ENCODE peak calls at places on chromosomes 7 and 10, in ten cellular contexts. One of them, this sample, is unnamed.

GRCh38 chr10:113131611-113132330 is 181.7 kb downstream of the TCF7L2 start:
- DNase-seq in CD8-positive, alpha-beta memory T cell: no peak
- DNase-seq in astrocyte of the spinal cord: peak; percentile 43
- DNase-seq in heart left ventricle: no peak
- DNase-seq in GM23248: peak; percentile 93
- DNase-seq in cardiac muscle cell: no peak
- DNase-seq in bronchial epithelial cell: no peak
- DNase-seq in dorsolateral prefrontal cortex: no peak
- DNase-seq in endothelial cell of umbilical vein: peak; percentile 9
- DNase-seq in adrenal gland: no peak
- DNase-seq in this sample: peak; percentile 90

GRCh38 chr7:81462672-81463071 is 307.2 kb downstream of the HGF start:
- DNase-seq in bronchial epithelial cell: peak; percentile 82
- DNase-seq in cardiac muscle cell: no peak
- DNase-seq in CD8-positive, alpha-beta memory T cell: no peak
- DNase-seq in endothelial cell of umbilical vein: no peak
- DNase-seq in GM23248: peak; percentile 60
- DNase-seq in heart left ventricle: no peak
- DNase-seq in adrenal gland: no peak
- DNase-seq in dorsolateral prefrontal cortex: no peak
- DNase-seq in astrocyte of the spinal cord: peak; percentile 60
- DNase-seq in this sample: peak; percentile 78

GRCh38 chr7:28678421-28678965 is 266.2 kb downstream of the CREB5 start:
- DNase-seq in astrocyte of the spinal cord: peak; percentile 33
- DNase-seq in GM23248: no peak
- DNase-seq in dorsolateral prefrontal cortex: no peak
- DNase-seq in endothelial cell of umbilical vein: no peak
- DNase-seq in cardiac muscle cell: no peak
- DNase-seq in CD8-positive, alpha-beta memory T cell: no peak
- DNase-seq in bronchial epithelial cell: peak; percentile 18
- DNase-seq in adrenal gland: no peak
- DNase-seq in heart left ventricle: no peak
- DNase-seq in this sample: no peak

GRCh38 chr10:67926956-67927355 is 42.5 kb downstream of the SIRT1 start:
- DNase-seq in bronchial epithelial cell: no peak
- DNase-seq in heart left ventricle: no peak
- DNase-seq in adrenal gland: no peak
- DNase-seq in astrocyte of the spinal cord: no peak
- DNase-seq in endothelial cell of umbilical vein: no peak
- DNase-seq in CD8-positive, alpha-beta memory T cell: no peak
- DNase-seq in cardiac muscle cell: no peak
- DNase-seq in dorsolateral prefrontal cortex: no peak
- DNase-seq in GM23248: no peak
- DNase-seq in this sample: peak; percentile 32

GRCh38 chr10:25050402-25050801 is 34.0 kb downstream of the THNSL1 start:
- DNase-seq in dorsolateral prefrontal cortex: no peak
- DNase-seq in cardiac muscle cell: no peak
- DNase-seq in heart left ventricle: no peak
- DNase-seq in bronchial epithelial cell: no peak
- DNase-seq in GM23248: no peak
- DNase-seq in CD8-positive, alpha-beta memory T cell: no peak
- DNase-seq in astrocyte of the spinal cord: no peak
- DNase-seq in endothelial cell of umbilical vein: no peak
- DNase-seq in adrenal gland: no peak
- DNase-seq in this sample: peak; percentile 8

GRCh38 chr10:132867801-132868644 is 74.3 kb downstream of the CFAP46 start:
- DNase-seq in bronchial epithelial cell: no peak
- DNase-seq in dorsolateral prefrontal cortex: peak; percentile 16
- DNase-seq in CD8-positive, alpha-beta memory T cell: no peak
- DNase-seq in GM23248: no peak
- DNase-seq in adrenal gland: no peak
- DNase-seq in cardiac muscle cell: no peak
- DNase-seq in heart left ventricle: peak; percentile 19
- DNase-seq in endothelial cell of umbilical vein: no peak
- DNase-seq in astrocyte of the spinal cord: no peak
- DNase-seq in this sample: no peak

GRCh38 chr10:105952153-105952552 is 1212.4 kb downstream of the SORCS1 start:
- DNase-seq in astrocyte of the spinal cord: peak; percentile 40
- DNase-seq in dorsolateral prefrontal cortex: no peak
- DNase-seq in GM23248: peak; percentile 41
- DNase-seq in endothelial cell of umbilical vein: no peak
- DNase-seq in CD8-positive, alpha-beta memory T cell: no peak
- DNase-seq in adrenal gland: no peak
- DNase-seq in cardiac muscle cell: peak; percentile 77
- DNase-seq in bronchial epithelial cell: peak; percentile 81
- DNase-seq in heart left ventricle: no peak
- DNase-seq in this sample: peak; percentile 26

GRCh38 chr10:7955446-7955845 is 99.0 kb upstream of the GATA3 start:
- DNase-seq in adrenal gland: no peak
- DNase-seq in endothelial cell of umbilical vein: no peak
- DNase-seq in cardiac muscle cell: no peak
- DNase-seq in heart left ventricle: no peak
- DNase-seq in GM23248: peak; percentile 39
- DNase-seq in bronchial epithelial cell: no peak
- DNase-seq in astrocyte of the spinal cord: no peak
- DNase-seq in dorsolateral prefrontal cortex: no peak
- DNase-seq in CD8-positive, alpha-beta memory T cell: no peak
- DNase-seq in this sample: no peak

GRCh38 chr7:24722386-24723177 is 34.7 kb downstream of the GSDME start:
- DNase-seq in GM23248: peak; percentile 49
- DNase-seq in endothelial cell of umbilical vein: peak; percentile 36
- DNase-seq in CD8-positive, alpha-beta memory T cell: no peak
- DNase-seq in bronchial epithelial cell: no peak
- DNase-seq in cardiac muscle cell: peak; percentile 45
- DNase-seq in dorsolateral prefrontal cortex: no peak
- DNase-seq in adrenal gland: no peak
- DNase-seq in astrocyte of the spinal cord: peak; percentile 52
- DNase-seq in heart left ventricle: no peak
- DNase-seq in this sample: peak; percentile 36

GRCh38 chr7:136293841-136294391 is 316.8 kb upstream of the MTPN start:
- DNase-seq in adrenal gland: no peak
- DNase-seq in CD8-positive, alpha-beta memory T cell: no peak
- DNase-seq in astrocyte of the spinal cord: no peak
- DNase-seq in endothelial cell of umbilical vein: no peak
- DNase-seq in bronchial epithelial cell: no peak
- DNase-seq in dorsolateral prefrontal cortex: no peak
- DNase-seq in heart left ventricle: no peak
- DNase-seq in GM23248: no peak
- DNase-seq in cardiac muscle cell: no peak
- DNase-seq in this sample: no peak

GRCh38 chr10:70119623-70120022 is 13.0 kb downstream of the AIFM2 start:
- DNase-seq in GM23248: no peak
- DNase-seq in astrocyte of the spinal cord: no peak
- DNase-seq in CD8-positive, alpha-beta memory T cell: no peak
- DNase-seq in adrenal gland: no peak
- DNase-seq in bronchial epithelial cell: no peak
- DNase-seq in endothelial cell of umbilical vein: no peak
- DNase-seq in cardiac muscle cell: no peak
- DNase-seq in heart left ventricle: no peak
- DNase-seq in dorsolateral prefrontal cortex: no peak
- DNase-seq in this sample: no peak

GRCh38 chr10:34565934-34566333 is 249.2 kb downstream of the PARD3 start:
- DNase-seq in bronchial epithelial cell: no peak
- DNase-seq in CD8-positive, alpha-beta memory T cell: no peak
- DNase-seq in astrocyte of the spinal cord: peak; percentile 49
- DNase-seq in adrenal gland: no peak
- DNase-seq in heart left ventricle: no peak
- DNase-seq in endothelial cell of umbilical vein: no peak
- DNase-seq in GM23248: peak; percentile 47
- DNase-seq in cardiac muscle cell: no peak
- DNase-seq in dorsolateral prefrontal cortex: no peak
- DNase-seq in this sample: peak; percentile 84

GRCh38 chr7:43872401-43873165 is 3.3 kb upstream of the MRPS24 start:
- DNase-seq in dorsolateral prefrontal cortex: no peak
- DNase-seq in endothelial cell of umbilical vein: no peak
- DNase-seq in adrenal gland: peak; percentile 77
- DNase-seq in cardiac muscle cell: peak; percentile 7
- DNase-seq in heart left ventricle: peak; percentile 57
- DNase-seq in CD8-positive, alpha-beta memory T cell: no peak
- DNase-seq in astrocyte of the spinal cord: peak; percentile 66
- DNase-seq in GM23248: peak; percentile 98
- DNase-seq in bronchial epithelial cell: peak; percentile 82
- DNase-seq in this sample: peak; percentile 91

GRCh38 chr7:155377837-155378579 is 79.9 kb upstream of the EN2 start:
- DNase-seq in bronchial epithelial cell: no peak
- DNase-seq in GM23248: peak; percentile 52
- DNase-seq in heart left ventricle: no peak
- DNase-seq in dorsolateral prefrontal cortex: no peak
- DNase-seq in adrenal gland: no peak
- DNase-seq in cardiac muscle cell: peak; percentile 32
- DNase-seq in CD8-positive, alpha-beta memory T cell: no peak
- DNase-seq in astrocyte of the spinal cord: peak; percentile 11
- DNase-seq in endothelial cell of umbilical vein: peak; percentile 16
- DNase-seq in this sample: peak; percentile 38

DNA sequence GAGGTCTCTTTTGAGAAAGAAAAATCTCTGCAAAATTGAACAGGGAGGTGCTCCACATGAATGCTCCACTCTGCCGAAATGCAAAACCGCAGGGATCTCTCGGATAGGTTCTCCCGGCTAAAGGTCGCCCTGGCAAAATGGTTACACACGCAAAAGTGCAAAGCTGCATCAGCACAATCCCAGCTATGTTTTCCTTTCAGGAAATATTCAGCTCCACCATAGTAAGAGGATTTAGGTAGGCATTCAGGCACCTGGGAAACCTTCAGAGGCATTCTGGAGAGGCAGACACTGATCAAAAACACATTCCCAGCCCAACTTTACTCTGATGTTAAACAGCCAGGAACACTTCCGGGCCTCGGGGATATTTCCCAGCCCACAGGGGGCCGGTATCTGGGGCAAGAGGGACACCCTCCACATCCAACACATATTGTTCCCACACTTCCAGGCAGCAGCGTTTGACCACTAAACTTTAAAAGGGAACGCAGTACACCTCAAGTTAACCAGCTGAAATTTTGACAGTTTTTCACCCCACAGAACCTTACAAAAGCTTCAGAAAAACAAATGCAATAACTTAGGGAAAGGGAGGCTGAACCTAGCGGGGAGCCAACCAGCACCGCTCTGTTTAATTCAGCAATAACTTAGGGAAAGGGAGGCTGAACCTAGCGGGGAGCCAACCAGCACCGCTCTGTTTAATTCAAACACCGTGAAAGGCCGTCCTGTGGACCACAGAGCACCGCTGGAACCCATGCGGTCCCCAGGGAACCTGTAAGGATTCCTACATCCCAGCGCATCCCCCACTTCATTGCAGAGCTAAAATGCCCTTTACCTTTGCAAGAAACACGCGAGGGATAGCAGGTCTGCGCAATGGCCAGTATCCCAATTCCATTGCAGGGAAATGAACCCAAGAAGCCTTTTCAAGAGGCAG is 45.9 kb downstream of the TNS3 start:
- DNase-seq in endothelial cell of umbilical vein: no peak
- DNase-seq in CD8-positive, alpha-beta memory T cell: no peak
- DNase-seq in GM23248: peak; percentile 24
- DNase-seq in dorsolateral prefrontal cortex: no peak
- DNase-seq in adrenal gland: no peak
- DNase-seq in cardiac muscle cell: no peak
- DNase-seq in bronchial epithelial cell: no peak
- DNase-seq in heart left ventricle: no peak
- DNase-seq in astrocyte of the spinal cord: peak; percentile 26
- DNase-seq in this sample: no peak
- H3K4me3 ChIP-seq in endothelial cell of umbilical vein: no peak overlapping the region
- H3K4me3 ChIP-seq in CD8-positive, alpha-beta memory T cell: no peak overlapping the region
- H3K4me3 ChIP-seq in GM23248: peak overlapping the region; percentile 67
- H3K4me3 ChIP-seq in dorsolateral prefrontal cortex: peak overlapping the region; percentile 57
- H3K4me3 ChIP-seq in adrenal gland: no peak overlapping the region
- H3K4me3 ChIP-seq in cardiac muscle cell: peak overlapping the region; percentile 22
- H3K4me3 ChIP-seq in bronchial epithelial cell: no peak overlapping the region
- H3K4me3 ChIP-seq in heart left ventricle: no peak overlapping the region
- H3K4me3 ChIP-seq in astrocyte of the spinal cord: peak overlapping the region; percentile 35
- H3K4me3 ChIP-seq in this sample: peak overlapping the region; percentile 28

DNA sequence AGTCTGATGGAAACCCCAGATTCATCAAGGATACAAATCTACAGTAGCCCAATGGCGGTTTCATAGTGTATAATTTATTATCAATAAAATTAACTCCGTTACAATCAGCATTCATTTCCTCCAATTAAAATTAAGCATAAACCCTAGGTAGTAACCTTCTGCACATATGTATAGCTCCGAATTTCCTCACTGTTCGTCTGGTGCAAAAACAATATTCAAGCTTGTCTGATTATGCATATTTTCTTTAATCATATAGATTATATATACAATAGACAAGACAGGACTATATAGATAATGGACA is 2.8 kb downstream of the HOXA9 start:
- DNase-seq in adrenal gland: no peak
- DNase-seq in endothelial cell of umbilical vein: no peak
- DNase-seq in heart left ventricle: no peak
- DNase-seq in bronchial epithelial cell: no peak
- DNase-seq in dorsolateral prefrontal cortex: no peak
- DNase-seq in GM23248: peak; percentile 50
- DNase-seq in CD8-positive, alpha-beta memory T cell: no peak
- DNase-seq in cardiac muscle cell: no peak
- DNase-seq in astrocyte of the spinal cord: no peak
- DNase-seq in this sample: no peak
- H3K4me3 ChIP-seq in adrenal gland: no peak overlapping the region
- H3K4me3 ChIP-seq in endothelial cell of umbilical vein: peak overlapping the region; percentile 98
- H3K4me3 ChIP-seq in heart left ventricle: no peak overlapping the region
- H3K4me3 ChIP-seq in bronchial epithelial cell: no peak overlapping the region
- H3K4me3 ChIP-seq in dorsolateral prefrontal cortex: no peak overlapping the region
- H3K4me3 ChIP-seq in GM23248: peak overlapping the region; percentile 83
- H3K4me3 ChIP-seq in CD8-positive, alpha-beta memory T cell: no peak overlapping the region
- H3K4me3 ChIP-seq in cardiac muscle cell: no peak overlapping the region
- H3K4me3 ChIP-seq in astrocyte of the spinal cord: peak overlapping the region; percentile 47
- H3K4me3 ChIP-seq in this sample: no peak overlapping the region

GRCh38 chr10:101814466-101815041 is 3.7 kb downstream of the OGA start:
- DNase-seq in cardiac muscle cell: no peak
- DNase-seq in CD8-positive, alpha-beta memory T cell: no peak
- DNase-seq in endothelial cell of umbilical vein: no peak
- DNase-seq in bronchial epithelial cell: no peak
- DNase-seq in adrenal gland: no peak
- DNase-seq in dorsolateral prefrontal cortex: no peak
- DNase-seq in astrocyte of the spinal cord: no peak
- DNase-seq in heart left ventricle: no peak
- DNase-seq in GM23248: peak; percentile 58
- DNase-seq in this sample: peak; percentile 51
- H3K4me3 ChIP-seq in cardiac muscle cell: peak overlapping the region; percentile 81
- H3K4me3 ChIP-seq in CD8-positive, alpha-beta memory T cell: peak overlapping the region; percentile 79
- H3K4me3 ChIP-seq in endothelial cell of umbilical vein: peak overlapping the region; percentile 99
- H3K4me3 ChIP-seq in bronchial epithelial cell: peak overlapping the region; percentile 95
- H3K4me3 ChIP-seq in adrenal gland: no peak overlapping the region
- H3K4me3 ChIP-seq in dorsolateral prefrontal cortex: peak overlapping the region; percentile 97
- H3K4me3 ChIP-seq in astrocyte of the spinal cord: peak overlapping the region; percentile 98
- H3K4me3 ChIP-seq in heart left ventricle: no peak overlapping the region
- H3K4me3 ChIP-seq in GM23248: peak overlapping the region; percentile 92
- H3K4me3 ChIP-seq in this sample: peak overlapping the region; percentile 98

GRCh38 chr10:51214207-51214896 is 140.1 kb downstream of the PRKG1 start:
- DNase-seq in cardiac muscle cell: no peak
- DNase-seq in heart left ventricle: peak; percentile 57
- DNase-seq in adrenal gland: no peak
- DNase-seq in bronchial epithelial cell: no peak
- DNase-seq in CD8-positive, alpha-beta memory T cell: no peak
- DNase-seq in astrocyte of the spinal cord: no peak
- DNase-seq in GM23248: no peak
- DNase-seq in dorsolateral prefrontal cortex: no peak
- DNase-seq in endothelial cell of umbilical vein: no peak
- DNase-seq in this sample: peak; percentile 3

GRCh38 chr10:51214897-51215227 is 140.6 kb downstream of the PRKG1 start:
- DNase-seq in heart left ventricle: no peak
- DNase-seq in endothelial cell of umbilical vein: no peak
- DNase-seq in CD8-positive, alpha-beta memory T cell: no peak
- DNase-seq in astrocyte of the spinal cord: no peak
- DNase-seq in dorsolateral prefrontal cortex: no peak
- DNase-seq in cardiac muscle cell: no peak
- DNase-seq in adrenal gland: no peak
- DNase-seq in GM23248: no peak
- DNase-seq in bronchial epithelial cell: no peak
- DNase-seq in this sample: no peak

GRCh38 chr10:51215956-51216834 is 141.9 kb downstream of the PRKG1 start:
- DNase-seq in CD8-positive, alpha-beta memory T cell: no peak
- DNase-seq in adrenal gland: no peak
- DNase-seq in GM23248: peak; percentile 33
- DNase-seq in heart left ventricle: no peak
- DNase-seq in astrocyte of the spinal cord: no peak
- DNase-seq in bronchial epithelial cell: no peak
- DNase-seq in endothelial cell of umbilical vein: no peak
- DNase-seq in cardiac muscle cell: no peak
- DNase-seq in dorsolateral prefrontal cortex: no peak
- DNase-seq in this sample: peak; percentile 36
- H3K4me3 ChIP-seq in CD8-positive, alpha-beta memory T cell: no peak overlapping the region
- H3K4me3 ChIP-seq in adrenal gland: no peak overlapping the region
- H3K4me3 ChIP-seq in GM23248: no peak overlapping the region
- H3K4me3 ChIP-seq in heart left ventricle: no peak overlapping the region
- H3K4me3 ChIP-seq in astrocyte of the spinal cord: no peak overlapping the region
- H3K4me3 ChIP-seq in bronchial epithelial cell: no peak overlapping the region
- H3K4me3 ChIP-seq in endothelial cell of umbilical vein: no peak overlapping the region
- H3K4me3 ChIP-seq in cardiac muscle cell: no peak overlapping the region
- H3K4me3 ChIP-seq in dorsolateral prefrontal cortex: no peak overlapping the region
- H3K4me3 ChIP-seq in this sample: no peak overlapping the region

This sample was measured in fibroblast of lung.